ENCODE peak calls at places on chromosomes 5 and 9, in seven cellular contexts. Y, F, I, N, K, Q and B are unnamed samples.

GRCh38 chr5:170403675-170404074 is 14.5 kb upstream of the KCNMB1 start:
- DNase-seq in Y (no peak), F (no peak), I (no peak), N (no peak), K (no peak), Q (no peak), B (no peak)

GRCh38 chr5:142703153-142703552 is 17.3 kb upstream of the FGF1 start:
- DNase-seq in Y (no peak), F (no peak), I (no peak), N (no peak), K (no peak), Q (no peak), B (no peak)

GRCh38 chr9:33455952-33456351 is 8.6 kb upstream of the AQP3 start:
- DNase-seq in Y (no peak), F (no peak), I (no peak), N (no peak), K (no peak), Q (no peak), B (no peak)

GRCh38 chr9:128066713-128067621 is at the start of gene NAIF1:
- DNase-seq in Y (peak; percentile 100), F (peak; percentile 99), I (peak; percentile 97), N (peak; percentile 100), K (peak; percentile 98), Q (peak; percentile 99), B (peak; percentile 99)

GRCh38 chr5:16539169-16539666 is 73.6 kb upstream of the ZNF622 start:
- DNase-seq in Y (peak; percentile 63), F (peak; percentile 81), I (peak; percentile 77), N (peak; percentile 80), K (peak; percentile 87), Q (no peak), B (no peak)

GRCh38 chr5:115946655-115947054 is 15.6 kb upstream of the LVRN start:
- DNase-seq in Y (no peak), F (no peak), I (no peak), N (peak; percentile 28), K (no peak), Q (no peak), B (no peak)

GRCh38 chr9:88678431-88678830 is 143.5 kb downstream of the NXNL2 start:
- DNase-seq in Y (no peak), F (no peak), I (no peak), N (no peak), K (no peak), Q (no peak), B (no peak)

GRCh38 chr5:142740474-142740873 is 29.7 kb upstream of the ARHGAP26 start:
- DNase-seq in Y (no peak), F (no peak), I (no peak), N (no peak), K (no peak), Q (no peak), B (no peak)

GRCh38 chr9:98654247-98654646 is 54.5 kb downstream of the GABBR2 start:
- DNase-seq in Y (peak; percentile 33), F (no peak), I (no peak), N (peak; percentile 77), K (no peak), Q (no peak), B (no peak)

GRCh38 chr5:9386945-9387344 is 158.9 kb downstream of the SEMA5A start:
- DNase-seq in Y (no peak), F (no peak), I (no peak), N (no peak), K (no peak), Q (no peak), B (no peak)

GRCh38 chr5:9391080-9391479 is 154.8 kb downstream of the SEMA5A start:
- DNase-seq in Y (no peak), F (no peak), I (no peak), N (no peak), K (no peak), Q (no peak), B (no peak)

GRCh38 chr5:9388941-9389674 is 156.8 kb downstream of the SEMA5A start:
- DNase-seq in Y (no peak), F (no peak), I (no peak), N (no peak), K (no peak), Q (no peak), B (no peak)

GRCh38 chr5:9390128-9390527 is 155.7 kb downstream of the SEMA5A start:
- DNase-seq in Y (no peak), F (no peak), I (no peak), N (no peak), K (no peak), Q (no peak), B (no peak)

DNA sequence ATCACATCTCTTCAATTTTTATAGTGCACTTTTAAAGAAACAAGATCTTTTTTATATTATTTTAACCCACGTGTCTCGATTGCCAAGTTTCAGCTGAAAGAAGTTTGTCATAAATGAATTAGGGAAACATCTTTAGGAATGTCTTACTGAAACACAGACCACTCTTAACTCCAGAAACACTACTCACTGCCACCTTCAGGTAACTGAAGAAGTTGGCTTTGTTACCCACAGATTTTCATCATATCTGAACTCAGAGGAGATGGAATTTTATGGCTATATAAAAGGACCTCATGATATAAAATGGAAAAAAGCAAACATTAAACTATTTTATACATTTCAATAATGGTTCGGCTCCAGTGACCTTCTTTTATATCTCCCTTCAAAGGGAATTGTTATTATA is 158.0 kb downstream of the SEMA5A start:
- DNase-seq in Y (peak; percentile 13), F (no peak), I (no peak), N (peak; percentile 13), K (no peak), Q (no peak), B (no peak)
- TF ChIP-seq CTCF in Y (peak; percentile 23), F (no peak), I (no peak), N (peak; percentile 8), K (no peak), Q (peak; percentile 32), B (peak; percentile 8)

GRCh38 chr5:175859916-175860315 is 11.5 kb upstream of the CPLX2 start:
- DNase-seq in Y (no peak), F (no peak), I (no peak), N (no peak), K (no peak), Q (no peak), B (no peak)
- H3K4me3 ChIP-seq in Y (no peak overlapping the region), F (no peak overlapping the region), I (no peak overlapping the region), N (no peak overlapping the region), K (no peak overlapping the region), Q (no peak overlapping the region), B (no peak overlapping the region)

DNA sequence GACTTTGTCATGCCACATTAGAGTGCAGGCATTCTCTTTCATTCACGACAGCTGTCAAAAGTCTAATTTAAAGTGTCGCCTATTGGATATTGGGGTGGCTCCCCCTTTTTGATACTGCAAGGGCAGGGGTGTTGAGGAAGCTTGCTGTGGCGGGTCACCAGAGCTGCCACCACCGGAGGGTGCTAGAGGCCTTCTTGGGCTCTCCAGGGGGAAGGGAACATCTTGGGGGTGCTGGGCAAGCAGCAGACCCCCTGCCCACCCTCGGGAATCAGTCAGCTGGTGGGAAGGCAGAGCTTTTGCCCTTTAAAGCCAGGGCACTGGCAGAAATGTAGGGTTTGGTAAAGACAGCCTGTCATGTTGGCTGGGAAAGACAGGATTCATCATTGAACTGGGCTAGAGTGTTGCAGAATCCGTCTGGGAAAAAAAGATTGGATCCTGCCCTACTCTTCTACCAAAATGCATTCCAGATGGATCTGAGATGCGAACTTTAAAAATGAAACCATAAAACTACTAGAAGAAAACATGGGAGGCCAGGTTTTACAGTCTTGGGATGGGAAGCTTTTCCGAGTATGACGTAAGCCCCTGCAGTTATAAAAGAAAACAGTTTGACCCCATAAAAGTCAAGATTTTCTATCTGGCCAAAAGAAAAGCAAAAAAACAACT is 22.3 kb downstream of the COL5A1 start:
- DNase-seq in Y (no peak), F (no peak), I (no peak), N (no peak), K (no peak), Q (no peak), B (no peak)
- TF ChIP-seq CTCF in Y (peak; percentile 28), F (no peak), I (no peak), N (peak; percentile 22), K (no peak), Q (no peak), B (no peak)

GRCh38 chr5:139459451-139459934 is 3.0 kb downstream of the ECSCR start:
- DNase-seq in Y (peak; percentile 83), F (no peak), I (no peak), N (no peak), K (no peak), Q (no peak), B (peak; percentile 50)
- H3K4me3 ChIP-seq in Y (no peak overlapping the region), F (no peak overlapping the region), I (no peak overlapping the region), N (no peak overlapping the region), K (no peak overlapping the region), Q (no peak overlapping the region), B (no peak overlapping the region)

DNA sequence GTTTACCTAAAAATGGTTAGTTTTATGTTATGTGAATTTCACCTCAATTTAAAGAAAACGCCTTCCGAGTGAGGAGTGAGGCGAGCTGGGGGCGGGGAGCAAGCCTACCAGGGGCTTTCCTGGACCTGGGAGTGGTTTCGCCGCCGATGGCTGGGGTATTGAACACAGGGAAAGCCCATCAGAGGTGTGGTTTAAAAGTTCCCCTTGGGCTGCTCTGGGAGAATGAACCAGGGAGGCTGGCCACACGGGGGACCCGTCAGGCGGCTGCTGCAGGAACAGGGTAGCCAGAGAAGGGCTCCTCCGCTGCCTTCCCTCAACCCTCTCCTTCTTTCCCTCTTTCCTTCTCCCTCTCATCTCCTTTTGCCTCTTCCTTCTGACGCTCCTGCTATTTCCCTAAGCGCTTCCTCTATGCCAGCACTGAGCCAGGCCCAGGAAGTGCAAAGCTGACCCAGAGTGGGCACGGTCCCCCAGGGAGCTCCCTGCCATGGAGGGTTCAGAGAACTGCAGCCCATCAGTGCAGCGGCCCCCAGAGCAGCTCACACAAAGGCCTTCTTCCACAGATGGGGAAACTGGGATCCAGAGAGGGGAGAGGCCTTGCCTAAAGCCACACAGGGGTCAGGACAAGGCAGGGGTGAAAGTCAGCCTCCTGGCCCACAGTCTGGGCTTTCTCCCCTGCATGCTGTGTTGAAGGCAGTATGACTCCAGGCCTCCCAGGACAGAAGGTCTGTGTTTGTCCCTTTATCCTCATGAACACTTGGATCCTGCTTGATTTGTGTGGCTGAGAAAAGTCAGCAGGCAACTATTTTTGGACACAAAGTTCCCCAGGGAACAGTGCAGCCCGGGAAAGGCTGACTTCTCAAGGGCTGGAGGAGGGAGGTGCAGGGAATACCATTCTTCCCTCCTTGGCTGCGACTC is 4.6 kb downstream of the AKNA start:
- DNase-seq in Y (peak; percentile 30), F (no peak), I (no peak), N (peak; percentile 50), K (peak; percentile 71), Q (no peak), B (no peak)
- TF ChIP-seq CTCF in Y (peak; percentile 29), F (no peak), I (no peak), N (peak; percentile 7), K (no peak), Q (no peak), B (peak; percentile 36)

DNA sequence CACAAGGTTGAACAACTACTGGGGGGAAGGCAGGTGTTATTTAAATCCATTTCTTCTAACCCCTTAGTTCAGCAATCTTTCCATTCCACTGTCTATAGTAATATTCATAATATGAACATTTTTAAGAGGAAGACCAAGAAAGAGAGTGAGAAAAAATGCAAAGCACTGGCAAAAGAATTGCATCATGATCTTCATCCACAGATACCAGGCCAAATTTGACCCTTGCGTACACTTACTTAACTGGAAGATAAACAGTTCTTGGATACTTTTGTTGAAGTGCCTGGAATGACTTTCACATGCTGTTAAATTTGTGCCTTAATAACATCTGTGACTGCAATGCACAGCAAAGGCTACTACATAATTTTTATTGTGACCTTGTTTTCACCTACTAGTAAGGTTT is 1.8 kb downstream of the PFDN1 start:
- DNase-seq in Y (no peak), F (no peak), I (no peak), N (no peak), K (no peak), Q (no peak), B (no peak)
- H3K4me3 ChIP-seq in Y (no peak overlapping the region), F (no peak overlapping the region), I (no peak overlapping the region), N (no peak overlapping the region), K (no peak overlapping the region), Q (no peak overlapping the region), B (no peak overlapping the region)